ENCODE peak calls at places on chromosome 9, in seven cellular contexts. P, A, S, Q, R, D and O are unnamed samples.

GRCh38 chr9:71758277-71758676 is 10.0 kb downstream of the CEMIP2 start:
- DNase-seq in P (no peak), A (no peak), S (no peak), Q (no peak), R (no peak), D (no peak), O (no peak)

GRCh38 chr9:131673068-131673467 is 66.8 kb downstream of the RAPGEF1 start:
- DNase-seq in P (no peak), A (no peak), S (no peak), Q (no peak), R (no peak), D (no peak), O (no peak)

GRCh38 chr9:33506626-33507370 is 17.3 kb upstream of the ANKRD18B start:
- DNase-seq in P (peak; percentile 99), A (peak; percentile 97), S (peak; percentile 99), Q (peak; percentile 36), R (peak; percentile 71), D (peak; percentile 96), O (no peak)

GRCh38 chr9:121393318-121393717 is 23.3 kb upstream of the STOM start:
- DNase-seq in P (peak; percentile 31), A (no peak), S (no peak), Q (no peak), R (no peak), D (no peak), O (no peak)

GRCh38 chr9:87445646-87446045 is 52.0 kb upstream of the DAPK1 start:
- DNase-seq in P (no peak), A (peak; percentile 13), S (peak; percentile 7), Q (peak; percentile 11), R (no peak), D (no peak), O (no peak)

GRCh38 chr9:81492710-81493447 is 196.5 kb downstream of the TLE1 start:
- DNase-seq in P (peak; percentile 98), A (peak; percentile 98), S (peak; percentile 83), Q (peak; percentile 82), R (peak; percentile 90), D (peak; percentile 72), O (no peak)

GRCh38 chr9:99406939-99407338 is 184.9 kb downstream of the SEC61B start:
- DNase-seq in P (no peak), A (no peak), S (no peak), Q (no peak), R (no peak), D (no peak), O (no peak)

GRCh38 chr9:112550531-112550930 is 63.9 kb downstream of the KIAA1958 start:
- DNase-seq in P (no peak), A (no peak), S (no peak), Q (no peak), R (no peak), D (no peak), O (no peak)

GRCh38 chr9:130240410-130241197 is 25.0 kb upstream of the HMCN2 start:
- DNase-seq in P (peak; percentile 77), A (peak; percentile 82), S (peak; percentile 65), Q (peak; percentile 73), R (no peak), D (peak; percentile 41), O (no peak)

GRCh38 chr9:126301985-126302603 is 24.5 kb upstream of the MVB12B start:
- DNase-seq in P (peak; percentile 63), A (peak; percentile 67), S (peak; percentile 48), Q (peak; percentile 81), R (peak; percentile 22), D (no peak), O (no peak)

GRCh38 chr9:134331186-134332025 is 5.2 kb downstream of the RXRA start:
- DNase-seq in P (no peak), A (no peak), S (no peak), Q (no peak), R (no peak), D (no peak), O (no peak)

GRCh38 chr9:37144762-37145161 is 24.4 kb downstream of the ZCCHC7 start:
- DNase-seq in P (peak; percentile 50), A (no peak), S (peak; percentile 78), Q (no peak), R (no peak), D (no peak), O (no peak)

GRCh38 chr9:125376261-125377226 is 114.9 kb downstream of the GAPVD1 start:
- DNase-seq in P (no peak), A (no peak), S (no peak), Q (no peak), R (no peak), D (no peak), O (peak; percentile 38)

GRCh38 chr9:91978739-91979414 is 28.8 kb upstream of the ROR2 start:
- DNase-seq in P (peak; percentile 89), A (peak; percentile 90), S (peak; percentile 69), Q (peak; percentile 73), R (no peak), D (peak; percentile 71), O (no peak)

GRCh38 chr9:36940881-36941280 is 93.2 kb downstream of the PAX5 start:
- DNase-seq in P (no peak), A (no peak), S (no peak), Q (no peak), R (no peak), D (no peak), O (no peak)

GRCh38 chr9:37929441-37929895 is 25.5 kb upstream of the SLC25A51 start:
- DNase-seq in P (peak; percentile 95), A (peak; percentile 64), S (no peak), Q (no peak), R (no peak), D (no peak), O (no peak)

GRCh38 chr9:116087751-116088194 is 65.8 kb upstream of the PAPPA start:
- DNase-seq in P (peak; percentile 80), A (peak; percentile 91), S (peak; percentile 31), Q (peak; percentile 12), R (no peak), D (no peak), O (peak; percentile 7)

GRCh38 chr9:32701321-32702022 is 66.0 kb upstream of the TAF1L start:
- DNase-seq in P (peak; percentile 60), A (peak; percentile 24), S (no peak), Q (no peak), R (no peak), D (no peak), O (no peak)

GRCh38 chr9:87640385-87640795 is 85.5 kb upstream of the CTSL start:
- DNase-seq in P (peak; percentile 89), A (peak; percentile 88), S (peak; percentile 48), Q (no peak), R (no peak), D (no peak), O (no peak)

GRCh38 chr9:136936645-136937170 is 7.8 kb downstream of the FBXW5 start:
- DNase-seq in P (no peak), A (no peak), S (no peak), Q (no peak), R (no peak), D (no peak), O (no peak)

GRCh38 chr9:131582466-131583341 is 37.4 kb downstream of the PRRT1B start:
- DNase-seq in P (no peak), A (no peak), S (no peak), Q (no peak), R (no peak), D (no peak), O (no peak)

GRCh38 chr9:114017741-114018715 is 60.1 kb downstream of the AMBP start:
- DNase-seq in P (no peak), A (no peak), S (no peak), Q (no peak), R (no peak), D (no peak), O (no peak)

GRCh38 chr9:129597355-129598088 is 23.4 kb downstream of the C9orf50 start:
- DNase-seq in P (no peak), A (peak; percentile 55), S (no peak), Q (peak; percentile 80), R (no peak), D (no peak), O (no peak)

GRCh38 chr9:98482248-98482647 is 226.5 kb downstream of the GABBR2 start:
- DNase-seq in P (peak; percentile 56), A (no peak), S (no peak), Q (no peak), R (no peak), D (no peak), O (no peak)

GRCh38 chr9:125889122-125889523 is 141.9 kb downstream of the PBX3 start:
- DNase-seq in P (peak; percentile 31), A (peak; percentile 59), S (no peak), Q (peak; percentile 16), R (no peak), D (no peak), O (no peak)

GRCh38 chr9:130194406-130194932 is 22.3 kb downstream of the NCS1 start:
- DNase-seq in P (no peak), A (no peak), S (no peak), Q (no peak), R (no peak), D (no peak), O (no peak)

GRCh38 chr9:105053209-105053652 is 125.3 kb upstream of the ABCA1 start:
- DNase-seq in P (peak; percentile 87), A (peak; percentile 90), S (peak; percentile 31), Q (no peak), R (peak; percentile 35), D (no peak), O (no peak)

GRCh38 chr9:95023217-95024003 is 294.1 kb downstream of the FANCC start:
- DNase-seq in P (peak; percentile 92), A (peak; percentile 92), S (peak; percentile 99), Q (peak; percentile 56), R (no peak), D (no peak), O (no peak)

GRCh38 chr9:135501261-135502167 is 1.0 kb downstream of the MRPS2 start:
- DNase-seq in P (no peak), A (no peak), S (no peak), Q (peak; percentile 91), R (no peak), D (no peak), O (no peak)

GRCh38 chr9:27925815-27926214 is 352.5 kb upstream of the C9orf72 start:
- DNase-seq in P (no peak), A (no peak), S (no peak), Q (no peak), R (no peak), D (no peak), O (no peak)

GRCh38 chr9:15999422-16000339 is 446.8 kb downstream of the CCDC171 start:
- DNase-seq in P (peak; percentile 98), A (peak; percentile 87), S (peak; percentile 89), Q (peak; percentile 59), R (peak; percentile 34), D (peak; percentile 69), O (no peak)

GRCh38 chr9:123953601-123954011 is 23.7 kb upstream of the DENND1A start:
- DNase-seq in P (no peak), A (no peak), S (no peak), Q (no peak), R (no peak), D (no peak), O (no peak)

GRCh38 chr9:127018935-127019334 is 103.5 kb downstream of the ANGPTL2 start:
- DNase-seq in P (no peak), A (peak; percentile 67), S (no peak), Q (no peak), R (no peak), D (no peak), O (no peak)

GRCh38 chr9:6471231-6471630 is 58.2 kb downstream of the UHRF2 start:
- DNase-seq in P (no peak), A (no peak), S (no peak), Q (no peak), R (no peak), D (no peak), O (no peak)

GRCh38 chr9:125659954-125660353 is 47.1 kb downstream of the MAPKAP1 start:
- DNase-seq in P (peak; percentile 80), A (peak; percentile 79), S (no peak), Q (peak; percentile 15), R (no peak), D (no peak), O (no peak)

GRCh38 chr9:114281421-114282103 is 41.3 kb upstream of the ORM1 start:
- DNase-seq in P (no peak), A (peak; percentile 60), S (no peak), Q (no peak), R (no peak), D (no peak), O (no peak)

GRCh38 chr9:14372437-14373318 is 58.7 kb upstream of the NFIB start:
- DNase-seq in P (peak; percentile 89), A (peak; percentile 81), S (peak; percentile 76), Q (peak; percentile 43), R (no peak), D (no peak), O (no peak)

GRCh38 chr9:503331-503730 is 288.7 kb downstream of the DOCK8 start:
- DNase-seq in P (no peak), A (no peak), S (no peak), Q (no peak), R (no peak), D (no peak), O (no peak)